ENCODE peak calls at places on chromosomes 5 and 9, in six cellular contexts. I, L, C, O, A and P are unnamed samples.

GRCh38 chr5:146020100-146020499 is 83.7 kb downstream of the SH3RF2 start:
- DNase-seq in A (no peak), O (no peak), L (no peak), I (no peak), C (no peak), P (no peak)

GRCh38 chr9:126398403-126399058 is 71.9 kb downstream of the MVB12B start:
- DNase-seq in C (peak), I (peak), L (no peak), O (peak), A (peak), P (peak)

GRCh38 chr9:114499941-114500528 is 5.2 kb downstream of the WHRN start:
- DNase-seq in O (no peak), C (no peak), L (no peak), I (no peak), A (no peak), P (no peak)

GRCh38 chr5:96336351-96336985 is 96.6 kb downstream of the PCSK1 start:
- DNase-seq in A (peak), C (peak), L (peak), I (peak), O (peak), P (peak)

GRCh38 chr5:147552897-147553296 is 43.0 kb upstream of the DPYSL3 start:
- DNase-seq in O (no peak), A (no peak), I (no peak), C (no peak), L (no peak), P (no peak)

GRCh38 chr5:122845253-122846050 is at the start of gene SNX24:
- DNase-seq in I (peak), O (peak), A (peak), L (no peak), C (peak), P (peak)

GRCh38 chr9:75087279-75087823 is 604 bp downstream of the NMRK1 start:
- DNase-seq in I (peak), A (peak), L (no peak), C (no peak), O (peak), P (no peak)

GRCh38 chr5:68071731-68072130 is 143.8 kb upstream of the PIK3R1 start:
- DNase-seq in L (no peak), A (no peak), O (no peak), I (no peak), C (no peak), P (no peak)

GRCh38 chr9:117825609-117826347 is 121.6 kb downstream of the TLR4 start:
- DNase-seq in O (no peak), A (no peak), I (no peak), C (no peak), L (peak), P (no peak)

GRCh38 chr5:160837749-160838593 is 14.0 kb downstream of the ATP10B start:
- DNase-seq in L (no peak), C (no peak), O (no peak), A (no peak), I (no peak), P (no peak)

GRCh38 chr5:160438316-160439204 is 16.9 kb downstream of the PTTG1 start:
- DNase-seq in L (peak), A (peak), O (peak), I (peak), C (peak), P (peak)

GRCh38 chr5:119750887-119751733 is 121.8 kb downstream of the FAM170A start:
- DNase-seq in A (no peak), C (no peak), I (no peak), L (no peak), O (no peak), P (no peak)

GRCh38 chr5:137858223-137858916 is 9.3 kb upstream of the MYOT start:
- DNase-seq in I (no peak), O (peak), A (no peak), L (peak), C (no peak), P (no peak)

GRCh38 chr9:105154723-105155191 is 89.7 kb upstream of the SLC44A1 start:
- DNase-seq in I (no peak), C (no peak), A (no peak), O (peak), L (peak), P (no peak)

GRCh38 chr9:117414220-117414905 is 494 bp downstream of the ASTN2 start:
- DNase-seq in I (peak), O (no peak), C (no peak), L (no peak), A (peak), P (peak)

GRCh38 chr9:135701067-135701967 is 668 bp upstream of the KCNT1 start:
- DNase-seq in O (no peak), L (no peak), A (no peak), C (no peak), I (peak), P (peak)

GRCh38 chr9:136204838-136205706 is at the start of gene LHX3:
- DNase-seq in I (peak), C (no peak), A (peak), O (no peak), L (no peak), P (peak)

GRCh38 chr5:372556-372910 is 51.0 kb downstream of the AHRR start:
- DNase-seq in C (no peak), L (no peak), A (no peak), O (no peak), I (no peak), P (peak)

GRCh38 chr5:2103940-2104339 is 221.2 kb upstream of the IRX4 start:
- DNase-seq in I (no peak), A (no peak), L (no peak), C (no peak), O (no peak), P (no peak)

GRCh38 chr9:33287087-33287490 is 3.2 kb upstream of the NFX1 start:
- DNase-seq in A (peak), C (peak), O (peak), L (peak), I (peak), P (peak)

GRCh38 chr5:36054646-36055045 is 12.0 kb downstream of the UGT3A2 start:
- DNase-seq in C (no peak), L (peak), O (no peak), I (no peak), A (no peak), P (no peak)

GRCh38 chr5:1411099-1411498 is 34.1 kb downstream of the SLC6A3 start:
- DNase-seq in O (no peak), A (no peak), L (no peak), C (no peak), I (no peak), P (no peak)

GRCh38 chr9:112031400-112031799 is 134.8 kb downstream of the UGCG start:
- DNase-seq in L (no peak), A (no peak), O (no peak), C (no peak), I (no peak), P (no peak)